ENCODE peak calls at places on chromosomes 3 and 15, in six cellular contexts. X is CD4-positive, alpha-beta T cell; A is NCI-H446 treated with DMSO at 0.1 percent for 48 hours; J is SW480; Y is upper lobe of right lung; C is NCI-H345. B is an unnamed sample.

GRCh38 chr15:90219421-90220141 is 14.2 kb downstream of the CIB1 start:
- DNase-seq in X (peak; percentile 39), A (no peak), J (no peak), Y (no peak), C (no peak), B (no peak)

GRCh38 chr3:185152433-185153169 is at the start of gene C3orf70:
- DNase-seq in X (no peak), A (no peak), J (peak; percentile 53), Y (peak; percentile 78), C (peak; percentile 78), B (peak; percentile 58)

GRCh38 chr3:101513419-101513986 is 491 bp upstream of the SENP7 start:
- DNase-seq in X (no peak), A (no peak), J (peak; percentile 36), Y (no peak), C (no peak), B (no peak)

GRCh38 chr15:73560501-73561117 is 72.6 kb downstream of the NPTN start:
- DNase-seq in X (no peak), A (peak; percentile 53), J (peak; percentile 71), Y (no peak), C (peak; percentile 65), B (peak; percentile 46)

GRCh38 chr15:88765212-88765611 is 38.0 kb upstream of the ACAN start:
- DNase-seq in X (no peak), A (no peak), J (no peak), Y (no peak), C (no peak), B (no peak)

GRCh38 chr15:33278816-33279612 is 31.8 kb upstream of the RYR3 start:
- DNase-seq in X (no peak), A (no peak), J (peak; percentile 52), Y (no peak), C (no peak), B (no peak)

GRCh38 chr15:68205949-68206539 is 912 bp upstream of the CALML4 start:
- DNase-seq in X (no peak), A (no peak), J (no peak), Y (peak; percentile 81), C (no peak), B (no peak)

GRCh38 chr3:58238830-58239229 is 1.2 kb downstream of the ABHD6 start:
- DNase-seq in X (no peak), A (no peak), J (no peak), Y (no peak), C (no peak), B (no peak)

GRCh38 chr15:100099976-100100375 is 241.8 kb downstream of the ADAMTS17 start:
- DNase-seq in X (no peak), A (no peak), J (no peak), Y (no peak), C (no peak), B (no peak)

GRCh38 chr3:42778644-42779043 is 5.6 kb upstream of the CCDC13 start:
- DNase-seq in X (no peak), A (no peak), J (no peak), Y (no peak), C (no peak), B (no peak)

GRCh38 chr15:44340410-44340809 is 51.9 kb downstream of the GOLM2 start:
- DNase-seq in X (no peak), A (no peak), J (no peak), Y (no peak), C (no peak), B (no peak)

GRCh38 chr15:63481105-63481810 is 23.1 kb upstream of the USP3 start:
- DNase-seq in X (no peak), A (no peak), J (peak; percentile 70), Y (no peak), C (no peak), B (no peak)

GRCh38 chr3:130601662-130602061 is 84.7 kb downstream of the COL6A6 start:
- DNase-seq in X (no peak), A (no peak), J (no peak), Y (no peak), C (no peak), B (no peak)

GRCh38 chr3:62169871-62170660 is 203.3 kb downstream of the FEZF2 start:
- DNase-seq in X (no peak), A (no peak), J (no peak), Y (no peak), C (no peak), B (no peak)

GRCh38 chr15:88992216-88992615 is 79.0 kb upstream of the MFGE8 start:
- DNase-seq in X (no peak), A (no peak), J (no peak), Y (no peak), C (no peak), B (no peak)

GRCh38 chr3:140242818-140243276 is 307.9 kb downstream of the CLSTN2 start:
- DNase-seq in X (no peak), A (peak; percentile 62), J (peak; percentile 42), Y (no peak), C (peak; percentile 3), B (peak; percentile 6)

GRCh38 chr15:70432924-70433500 is 330.3 kb downstream of the UACA start:
- DNase-seq in X (no peak), A (no peak), J (no peak), Y (no peak), C (no peak), B (no peak)

GRCh38 chr3:129022114-129022994 is 21.2 kb downstream of the EFCC1 start:
- DNase-seq in X (no peak), A (no peak), J (no peak), Y (peak; percentile 80), C (no peak), B (no peak)

GRCh38 chr3:35709691-35710090 is 70.4 kb downstream of the ARPP21 start:
- DNase-seq in X (no peak), A (no peak), J (no peak), Y (no peak), C (no peak), B (no peak)

GRCh38 chr3:112411425-112411824 is 78.5 kb downstream of the CD200 start:
- DNase-seq in X (no peak), A (peak; percentile 34), J (no peak), Y (no peak), C (no peak), B (no peak)

GRCh38 chr15:73856458-73857192 is 16.7 kb upstream of the TBC1D21 start:
- DNase-seq in X (no peak), A (peak; percentile 41), J (peak; percentile 29), Y (no peak), C (peak; percentile 84), B (peak; percentile 34)

GRCh38 chr3:119294402-119294888 is 262 bp downstream of the ARHGAP31 start:
- DNase-seq in X (peak; percentile 51), A (no peak), J (no peak), Y (peak; percentile 85), C (no peak), B (no peak)

GRCh38 chr3:155701882-155702465 is 42.9 kb downstream of the PLCH1 start:
- DNase-seq in X (no peak), A (peak; percentile 58), J (peak; percentile 72), Y (no peak), C (peak; percentile 54), B (peak; percentile 62)

GRCh38 chr3:197711973-197712707 is 24.6 kb downstream of the RUBCN start:
- DNase-seq in X (peak; percentile 78), A (no peak), J (peak; percentile 96), Y (peak; percentile 84), C (no peak), B (no peak)

GRCh38 chr15:47484997-47485396 is 232.3 kb upstream of the SEMA6D start:
- DNase-seq in X (no peak), A (no peak), J (no peak), Y (no peak), C (no peak), B (no peak)

GRCh38 chr3:170307998-170308398 is 49.5 kb upstream of the SKIL start:
- DNase-seq in X (no peak), A (no peak), J (no peak), Y (no peak), C (no peak), B (no peak)

GRCh38 chr3:136195258-136196063 is 674 bp downstream of the MSL2 start:
- DNase-seq in X (peak; percentile 62), A (peak; percentile 71), J (peak; percentile 75), Y (peak; percentile 92), C (peak; percentile 66), B (peak; percentile 82)

GRCh38 chr3:122258757-122259371 is 66.2 kb upstream of the CSTA start:
- DNase-seq in X (no peak), A (peak; percentile 55), J (peak; percentile 64), Y (peak; percentile 76), C (peak; percentile 74), B (peak; percentile 45)

GRCh38 chr3:32998631-32999451 is 47.4 kb downstream of the CCR4 start:
- DNase-seq in X (no peak), A (no peak), J (no peak), Y (no peak), C (no peak), B (no peak)

GRCh38 chr3:139893264-139893962 is 41.6 kb upstream of the CLSTN2 start:
- DNase-seq in X (no peak), A (no peak), J (no peak), Y (no peak), C (no peak), B (no peak)

B was measured in NCI-H1092 treated with DMSO at 0.1 percent for 48 hours.